ENCODE peak calls at places on chromosome 1, in six cellular contexts. One of them, this sample, is unnamed.

GRCh38 chr1:225919906-225920305 is 4.1 kb downstream of the PYCR2 start:
- DNase-seq in stomach: peak; percentile 85
- DNase-seq in IMR-90: peak; percentile 77
- DNase-seq in CD4-positive, CD25-positive, alpha-beta regulatory T cell: no peak
- DNase-seq in upper lobe of right lung: peak; percentile 79
- DNase-seq in neuronal stem cell: no peak
- DNase-seq in this sample: no peak

GRCh38 chr1:206509612-206510257 is 2.4 kb downstream of the RASSF5 start:
- DNase-seq in upper lobe of right lung: no peak
- DNase-seq in CD4-positive, CD25-positive, alpha-beta regulatory T cell: no peak
- DNase-seq in neuronal stem cell: no peak
- DNase-seq in stomach: no peak
- DNase-seq in IMR-90: no peak
- DNase-seq in this sample: no peak

GRCh38 chr1:24393892-24394291 is 19.7 kb downstream of the STPG1 start:
- DNase-seq in stomach: no peak
- DNase-seq in IMR-90: peak; percentile 81
- DNase-seq in CD4-positive, CD25-positive, alpha-beta regulatory T cell: no peak
- DNase-seq in upper lobe of right lung: no peak
- DNase-seq in neuronal stem cell: no peak
- DNase-seq in this sample: no peak

GRCh38 chr1:73673980-73674379 is 524.0 kb downstream of the LRRIQ3 start:
- DNase-seq in CD4-positive, CD25-positive, alpha-beta regulatory T cell: no peak
- DNase-seq in neuronal stem cell: no peak
- DNase-seq in stomach: no peak
- DNase-seq in IMR-90: no peak
- DNase-seq in upper lobe of right lung: no peak
- DNase-seq in this sample: no peak

GRCh38 chr1:93631626-93632365 is 49.8 kb downstream of the BCAR3 start:
- DNase-seq in CD4-positive, CD25-positive, alpha-beta regulatory T cell: no peak
- DNase-seq in upper lobe of right lung: no peak
- DNase-seq in neuronal stem cell: no peak
- DNase-seq in IMR-90: no peak
- DNase-seq in stomach: no peak
- DNase-seq in this sample: no peak

GRCh38 chr1:61914823-61915482 is 172.7 kb downstream of the PATJ start:
- DNase-seq in stomach: no peak
- DNase-seq in CD4-positive, CD25-positive, alpha-beta regulatory T cell: no peak
- DNase-seq in IMR-90: no peak
- DNase-seq in neuronal stem cell: peak; percentile 11
- DNase-seq in upper lobe of right lung: no peak
- DNase-seq in this sample: no peak

GRCh38 chr1:78070758-78071157 is 25.0 kb downstream of the GIPC2 start:
- DNase-seq in IMR-90: peak; percentile 94
- DNase-seq in stomach: no peak
- DNase-seq in upper lobe of right lung: no peak
- DNase-seq in CD4-positive, CD25-positive, alpha-beta regulatory T cell: no peak
- DNase-seq in neuronal stem cell: no peak
- DNase-seq in this sample: no peak

GRCh38 chr1:55539652-55540512 is 324.7 kb upstream of the USP24 start:
- DNase-seq in upper lobe of right lung: no peak
- DNase-seq in IMR-90: no peak
- DNase-seq in stomach: no peak
- DNase-seq in neuronal stem cell: no peak
- DNase-seq in CD4-positive, CD25-positive, alpha-beta regulatory T cell: no peak
- DNase-seq in this sample: no peak

GRCh38 chr1:36425791-36426190 is 24.5 kb downstream of the OSCP1 start:
- DNase-seq in CD4-positive, CD25-positive, alpha-beta regulatory T cell: no peak
- DNase-seq in stomach: no peak
- DNase-seq in upper lobe of right lung: no peak
- DNase-seq in IMR-90: peak; percentile 25
- DNase-seq in neuronal stem cell: no peak
- DNase-seq in this sample: no peak

GRCh38 chr1:48665743-48666142 is 110.9 kb downstream of the BEND5 start:
- DNase-seq in stomach: no peak
- DNase-seq in upper lobe of right lung: no peak
- DNase-seq in CD4-positive, CD25-positive, alpha-beta regulatory T cell: no peak
- DNase-seq in neuronal stem cell: no peak
- DNase-seq in IMR-90: no peak
- DNase-seq in this sample: no peak

GRCh38 chr1:242827538-242827937 is 303.0 kb upstream of the PLD5 start:
- DNase-seq in upper lobe of right lung: no peak
- DNase-seq in IMR-90: no peak
- DNase-seq in stomach: no peak
- DNase-seq in CD4-positive, CD25-positive, alpha-beta regulatory T cell: no peak
- DNase-seq in neuronal stem cell: no peak
- DNase-seq in this sample: no peak

GRCh38 chr1:102085896-102086295 is 89.2 kb upstream of the OLFM3 start:
- DNase-seq in IMR-90: no peak
- DNase-seq in CD4-positive, CD25-positive, alpha-beta regulatory T cell: no peak
- DNase-seq in neuronal stem cell: no peak
- DNase-seq in stomach: no peak
- DNase-seq in upper lobe of right lung: no peak
- DNase-seq in this sample: no peak

GRCh38 chr1:153963850-153964331 is 554 bp upstream of the SLC39A1 start:
- DNase-seq in neuronal stem cell: peak; percentile 69
- DNase-seq in IMR-90: no peak
- DNase-seq in upper lobe of right lung: peak; percentile 82
- DNase-seq in stomach: peak; percentile 65
- DNase-seq in CD4-positive, CD25-positive, alpha-beta regulatory T cell: no peak
- DNase-seq in this sample: no peak

GRCh38 chr1:152926091-152926490 is 17.7 kb downstream of the IVL start:
- DNase-seq in stomach: no peak
- DNase-seq in IMR-90: peak; percentile 5
- DNase-seq in neuronal stem cell: no peak
- DNase-seq in upper lobe of right lung: no peak
- DNase-seq in CD4-positive, CD25-positive, alpha-beta regulatory T cell: no peak
- DNase-seq in this sample: no peak

GRCh38 chr1:167250482-167250881 is 29.8 kb downstream of the POU2F1 start:
- DNase-seq in neuronal stem cell: no peak
- DNase-seq in IMR-90: no peak
- DNase-seq in stomach: no peak
- DNase-seq in upper lobe of right lung: no peak
- DNase-seq in CD4-positive, CD25-positive, alpha-beta regulatory T cell: no peak
- DNase-seq in this sample: no peak

GRCh38 chr1:114320586-114320985 is 166.9 kb upstream of the SYT6 start:
- DNase-seq in upper lobe of right lung: no peak
- DNase-seq in IMR-90: peak; percentile 95
- DNase-seq in stomach: no peak
- DNase-seq in neuronal stem cell: no peak
- DNase-seq in CD4-positive, CD25-positive, alpha-beta regulatory T cell: no peak
- DNase-seq in this sample: no peak

GRCh38 chr1:95252422-95252821 is 18.4 kb downstream of the RWDD3 start:
- DNase-seq in IMR-90: no peak
- DNase-seq in neuronal stem cell: no peak
- DNase-seq in stomach: no peak
- DNase-seq in upper lobe of right lung: no peak
- DNase-seq in CD4-positive, CD25-positive, alpha-beta regulatory T cell: no peak
- DNase-seq in this sample: no peak

GRCh38 chr1:19863804-19864203 is 18.4 kb upstream of the OTUD3 start:
- DNase-seq in upper lobe of right lung: no peak
- DNase-seq in neuronal stem cell: no peak
- DNase-seq in IMR-90: peak; percentile 73
- DNase-seq in stomach: no peak
- DNase-seq in CD4-positive, CD25-positive, alpha-beta regulatory T cell: no peak
- DNase-seq in this sample: no peak

GRCh38 chr1:43879414-43879813 is 54.2 kb upstream of the ARTN start:
- DNase-seq in neuronal stem cell: no peak
- DNase-seq in stomach: no peak
- DNase-seq in IMR-90: peak; percentile 76
- DNase-seq in CD4-positive, CD25-positive, alpha-beta regulatory T cell: no peak
- DNase-seq in upper lobe of right lung: no peak
- DNase-seq in this sample: no peak

GRCh38 chr1:1001631-1002300 is 1.9 kb upstream of the HES4 start:
- DNase-seq in neuronal stem cell: peak; percentile 76
- DNase-seq in IMR-90: peak; percentile 51
- DNase-seq in stomach: peak; percentile 87
- DNase-seq in CD4-positive, CD25-positive, alpha-beta regulatory T cell: peak; percentile 54
- DNase-seq in upper lobe of right lung: peak; percentile 90
- DNase-seq in this sample: no peak

GRCh38 chr1:51829058-51829457 is 49.5 kb downstream of the NRDC start:
- DNase-seq in upper lobe of right lung: no peak
- DNase-seq in IMR-90: no peak
- DNase-seq in CD4-positive, CD25-positive, alpha-beta regulatory T cell: no peak
- DNase-seq in neuronal stem cell: no peak
- DNase-seq in stomach: no peak
- DNase-seq in this sample: no peak

GRCh38 chr1:204255225-204255624 is 41.4 kb upstream of the GOLT1A start:
- DNase-seq in stomach: no peak
- DNase-seq in CD4-positive, CD25-positive, alpha-beta regulatory T cell: no peak
- DNase-seq in IMR-90: no peak
- DNase-seq in neuronal stem cell: no peak
- DNase-seq in upper lobe of right lung: no peak
- DNase-seq in this sample: peak; percentile 35

GRCh38 chr1:21916447-21917240 is 20.5 kb downstream of the HSPG2 start:
- DNase-seq in neuronal stem cell: no peak
- DNase-seq in IMR-90: no peak
- DNase-seq in CD4-positive, CD25-positive, alpha-beta regulatory T cell: no peak
- DNase-seq in stomach: no peak
- DNase-seq in upper lobe of right lung: no peak
- DNase-seq in this sample: no peak

GRCh38 chr1:32900956-32901822 is at the start of gene TMEM54:
- DNase-seq in IMR-90: peak; percentile 15
- DNase-seq in upper lobe of right lung: peak; percentile 87
- DNase-seq in stomach: peak; percentile 86
- DNase-seq in CD4-positive, CD25-positive, alpha-beta regulatory T cell: no peak
- DNase-seq in neuronal stem cell: no peak
- DNase-seq in this sample: no peak

GRCh38 chr1:15939181-15940109 is 36.5 kb downstream of the ZBTB17 start:
- DNase-seq in stomach: peak; percentile 55
- DNase-seq in neuronal stem cell: no peak
- DNase-seq in upper lobe of right lung: no peak
- DNase-seq in IMR-90: peak; percentile 63
- DNase-seq in CD4-positive, CD25-positive, alpha-beta regulatory T cell: no peak
- DNase-seq in this sample: no peak

GRCh38 chr1:198680174-198680871 is 41.5 kb downstream of the PTPRC start:
- DNase-seq in stomach: no peak
- DNase-seq in neuronal stem cell: no peak
- DNase-seq in upper lobe of right lung: no peak
- DNase-seq in IMR-90: no peak
- DNase-seq in CD4-positive, CD25-positive, alpha-beta regulatory T cell: no peak
- DNase-seq in this sample: no peak

GRCh38 chr1:240597153-240597745 is 14.7 kb downstream of the GREM2 start:
- DNase-seq in IMR-90: no peak
- DNase-seq in neuronal stem cell: no peak
- DNase-seq in stomach: no peak
- DNase-seq in CD4-positive, CD25-positive, alpha-beta regulatory T cell: no peak
- DNase-seq in upper lobe of right lung: no peak
- DNase-seq in this sample: no peak

GRCh38 chr1:209723761-209724693 is 19.4 kb downstream of the HSD11B1 start:
- DNase-seq in upper lobe of right lung: no peak
- DNase-seq in stomach: no peak
- DNase-seq in neuronal stem cell: no peak
- DNase-seq in IMR-90: no peak
- DNase-seq in CD4-positive, CD25-positive, alpha-beta regulatory T cell: no peak
- DNase-seq in this sample: no peak

GRCh38 chr1:209727785-209728184 is 23.1 kb downstream of the HSD11B1 start:
- DNase-seq in stomach: no peak
- DNase-seq in upper lobe of right lung: no peak
- DNase-seq in CD4-positive, CD25-positive, alpha-beta regulatory T cell: no peak
- DNase-seq in neuronal stem cell: no peak
- DNase-seq in IMR-90: no peak
- DNase-seq in this sample: no peak

GRCh38 chr1:209727286-209727685 is 22.6 kb downstream of the HSD11B1 start:
- DNase-seq in CD4-positive, CD25-positive, alpha-beta regulatory T cell: no peak
- DNase-seq in stomach: no peak
- DNase-seq in neuronal stem cell: no peak
- DNase-seq in IMR-90: no peak
- DNase-seq in upper lobe of right lung: no peak
- DNase-seq in this sample: no peak

GRCh38 chr1:209732725-209733124 is 23.1 kb upstream of the TRAF3IP3 start:
- DNase-seq in neuronal stem cell: no peak
- DNase-seq in upper lobe of right lung: no peak
- DNase-seq in IMR-90: no peak
- DNase-seq in CD4-positive, CD25-positive, alpha-beta regulatory T cell: no peak
- DNase-seq in stomach: no peak
- DNase-seq in this sample: no peak

DNA sequence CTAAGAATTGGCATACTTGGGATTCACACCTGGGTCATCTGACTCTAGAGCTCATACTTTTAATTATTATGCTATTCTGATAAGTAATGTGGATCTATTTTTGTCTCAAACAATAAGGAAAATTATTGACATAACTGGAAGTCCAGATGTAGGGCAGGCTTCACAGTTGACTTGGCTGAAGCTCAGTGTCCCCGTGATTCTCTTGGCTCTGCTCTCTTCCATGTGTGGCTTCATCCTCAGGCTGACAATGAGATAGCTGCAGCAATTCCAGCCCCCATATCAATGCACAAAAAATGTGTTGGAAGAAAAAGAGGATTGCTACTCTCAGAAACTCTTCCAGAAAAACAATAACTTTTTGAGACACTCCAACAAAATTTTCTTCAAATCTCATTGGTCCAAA is 23.8 kb downstream of the HSD11B1 start:
- DNase-seq in IMR-90: no peak
- DNase-seq in CD4-positive, CD25-positive, alpha-beta regulatory T cell: no peak
- DNase-seq in stomach: no peak
- DNase-seq in upper lobe of right lung: no peak
- DNase-seq in neuronal stem cell: no peak
- DNase-seq in this sample: no peak
- H3K27ac ChIP-seq in IMR-90: no peak overlapping the region
- H3K27ac ChIP-seq in CD4-positive, CD25-positive, alpha-beta regulatory T cell: no peak overlapping the region
- H3K27ac ChIP-seq in stomach: no peak overlapping the region
- H3K27ac ChIP-seq in upper lobe of right lung: no peak overlapping the region
- H3K27ac ChIP-seq in neuronal stem cell: no peak overlapping the region
- H3K27ac ChIP-seq in this sample: no peak overlapping the region

GRCh38 chr1:27885620-27886352 is 13.4 kb downstream of the THEMIS2 start:
- DNase-seq in stomach: no peak
- DNase-seq in upper lobe of right lung: peak; percentile 59
- DNase-seq in IMR-90: no peak
- DNase-seq in neuronal stem cell: no peak
- DNase-seq in CD4-positive, CD25-positive, alpha-beta regulatory T cell: no peak
- DNase-seq in this sample: no peak
- H3K27ac ChIP-seq in stomach: peak overlapping the region; percentile 52
- H3K27ac ChIP-seq in upper lobe of right lung: peak overlapping the region; percentile 72
- H3K27ac ChIP-seq in IMR-90: no peak overlapping the region
- H3K27ac ChIP-seq in neuronal stem cell: no peak overlapping the region
- H3K27ac ChIP-seq in CD4-positive, CD25-positive, alpha-beta regulatory T cell: peak overlapping the region; percentile 48
- H3K27ac ChIP-seq in this sample: no peak overlapping the region

DNA sequence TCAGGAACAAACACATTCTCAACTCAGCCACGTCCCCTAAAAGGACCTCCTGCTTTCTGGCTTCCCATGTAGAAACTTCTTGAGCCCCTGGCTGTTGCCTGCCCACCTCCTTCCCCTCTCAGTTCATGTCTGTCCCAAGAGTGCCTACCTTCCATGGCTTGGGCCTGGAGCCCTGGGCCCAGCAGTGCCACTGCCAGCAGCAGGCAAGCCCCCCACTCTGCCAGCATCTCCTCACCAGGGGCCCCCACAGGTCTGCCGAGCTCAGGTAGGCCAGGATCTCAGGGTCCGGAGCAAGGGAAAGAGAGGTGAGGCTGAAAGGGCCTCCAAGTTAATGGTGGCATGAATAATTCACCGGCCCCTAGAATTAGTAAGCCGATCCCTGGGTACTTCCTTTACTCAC is at the start of gene CDCP2:
- DNase-seq in IMR-90: no peak
- DNase-seq in CD4-positive, CD25-positive, alpha-beta regulatory T cell: no peak
- DNase-seq in stomach: no peak
- DNase-seq in upper lobe of right lung: no peak
- DNase-seq in neuronal stem cell: no peak
- DNase-seq in this sample: no peak
- H3K27ac ChIP-seq in IMR-90: no peak within 1 kb of the TSS
- H3K27ac ChIP-seq in CD4-positive, CD25-positive, alpha-beta regulatory T cell: no peak within 1 kb of the TSS
- H3K27ac ChIP-seq in stomach: no peak within 1 kb of the TSS
- H3K27ac ChIP-seq in upper lobe of right lung: no peak within 1 kb of the TSS
- H3K27ac ChIP-seq in neuronal stem cell: no peak within 1 kb of the TSS
- H3K27ac ChIP-seq in this sample: no peak within 1 kb of the TSS

GRCh38 chr1:30191154-30191702 is 532.2 kb downstream of the MATN1 start:
- DNase-seq in upper lobe of right lung: no peak
- DNase-seq in neuronal stem cell: no peak
- DNase-seq in CD4-positive, CD25-positive, alpha-beta regulatory T cell: peak; percentile 18
- DNase-seq in IMR-90: peak; percentile 20
- DNase-seq in stomach: no peak
- DNase-seq in this sample: no peak
- H3K27ac ChIP-seq in upper lobe of right lung: no peak overlapping the region
- H3K27ac ChIP-seq in neuronal stem cell: no peak overlapping the region
- H3K27ac ChIP-seq in CD4-positive, CD25-positive, alpha-beta regulatory T cell: no peak overlapping the region
- H3K27ac ChIP-seq in IMR-90: no peak overlapping the region
- H3K27ac ChIP-seq in stomach: no peak overlapping the region
- H3K27ac ChIP-seq in this sample: no peak overlapping the region

This sample was measured in iPS DF 6.9.